ENCODE peak calls at places on chromosomes 7 and 10, in eight cellular contexts. X is thoracic aorta, R is heart right ventricle, D is Peyer's patch, G is cardiac fibroblast, Q is A549, B is HFF-Myc, W is stomach. N is an unnamed sample.

GRCh38 chr10:80461208-80462183 is 7.4 kb downstream of the TSPAN14 start:
- DNase-seq in D (no peak), R (no peak), W (no peak), Q (no peak), G (peak; percentile 60), X (no peak), B (no peak), N (peak; percentile 65)

GRCh38 chr10:6385683-6386082 is 183.0 kb downstream of the PFKFB3 start:
- DNase-seq in G (peak; percentile 42), W (no peak), Q (no peak), D (no peak), B (no peak), R (no peak), X (no peak), N (peak; percentile 75)

GRCh38 chr7:157499121-157499834 is 162.5 kb downstream of the DNAJB6 start:
- DNase-seq in D (no peak), R (no peak), X (no peak), G (no peak), W (peak; percentile 4), Q (no peak), B (no peak), N (no peak)

GRCh38 chr7:95476072-95476845 is 9.5 kb upstream of the ASB4 start:
- DNase-seq in G (no peak), X (no peak), Q (no peak), R (no peak), D (no peak), W (no peak), B (no peak), N (no peak)

GRCh38 chr10:108861181-108861754 is 1062.0 kb downstream of the XPNPEP1 start:
- DNase-seq in G (no peak), W (no peak), X (no peak), D (no peak), R (no peak), Q (no peak), B (no peak), N (no peak)

GRCh38 chr10:63759335-63759734 is 238.1 kb downstream of the REEP3 start:
- DNase-seq in D (no peak), R (no peak), G (peak; percentile 27), X (no peak), Q (no peak), B (no peak), W (peak; percentile 29), N (no peak)

GRCh38 chr7:106417273-106417902 is 132.6 kb upstream of the NAMPT start:
- DNase-seq in G (no peak), Q (peak; percentile 16), R (no peak), B (no peak), X (no peak), D (no peak), W (no peak), N (peak; percentile 57)

GRCh38 chr7:86407291-86407690 is 236.4 kb upstream of the GRM3 start:
- DNase-seq in G (no peak), B (no peak), W (no peak), X (no peak), R (no peak), D (no peak), Q (no peak), N (no peak)

GRCh38 chr7:17680943-17681351 is 259.3 kb downstream of the SNX13 start:
- DNase-seq in D (no peak), X (no peak), W (no peak), B (no peak), R (no peak), G (peak; percentile 69), Q (no peak), N (peak; percentile 65)

GRCh38 chr7:102264367-102264891 is 22.2 kb upstream of the SH2B2 start:
- DNase-seq in Q (no peak), W (no peak), X (no peak), G (no peak), D (no peak), B (peak; percentile 17), R (no peak), N (peak; percentile 81)

GRCh38 chr10:13103554-13103953 is 3.6 kb downstream of the OPTN start:
- DNase-seq in R (no peak), X (no peak), B (no peak), Q (no peak), W (no peak), G (no peak), D (no peak), N (no peak)

GRCh38 chr7:69598487-69599148 is 343 bp downstream of the AUTS2 start:
- DNase-seq in R (peak; percentile 33), B (no peak), D (no peak), G (no peak), W (no peak), Q (peak; percentile 33), X (no peak), N (no peak)

GRCh38 chr10:63644398-63645142 is 123.4 kb downstream of the REEP3 start:
- DNase-seq in Q (no peak), X (no peak), B (no peak), R (no peak), D (no peak), G (peak; percentile 33), W (no peak), N (no peak)

GRCh38 chr10:17073720-17074547 is 55.7 kb downstream of the CUBN start:
- DNase-seq in Q (no peak), D (no peak), X (no peak), B (no peak), R (no peak), G (no peak), W (no peak), N (no peak)

GRCh38 chr10:21526184-21526951 is 886 bp upstream of the SKIDA1 start:
- DNase-seq in G (peak; percentile 92), B (no peak), D (peak; percentile 55), X (peak; percentile 38), R (peak; percentile 87), Q (peak; percentile 52), W (peak; percentile 53), N (peak; percentile 92)

GRCh38 chr10:75358835-75359421 is 42.6 kb downstream of the ZNF503 start:
- DNase-seq in G (peak; percentile 31), B (no peak), Q (peak; percentile 55), W (no peak), D (no peak), R (no peak), X (no peak), N (peak; percentile 79)

GRCh38 chr7:75638607-75639070 is 100.1 kb downstream of the HIP1 start:
- DNase-seq in G (peak; percentile 55), D (no peak), W (peak; percentile 67), R (peak; percentile 52), Q (no peak), B (no peak), X (no peak), N (peak; percentile 69)

GRCh38 chr10:116866987-116867595 is 17.8 kb downstream of the ENO4 start:
- DNase-seq in Q (no peak), D (no peak), W (no peak), R (no peak), X (no peak), G (peak; percentile 18), B (no peak), N (peak; percentile 11)

DNA sequence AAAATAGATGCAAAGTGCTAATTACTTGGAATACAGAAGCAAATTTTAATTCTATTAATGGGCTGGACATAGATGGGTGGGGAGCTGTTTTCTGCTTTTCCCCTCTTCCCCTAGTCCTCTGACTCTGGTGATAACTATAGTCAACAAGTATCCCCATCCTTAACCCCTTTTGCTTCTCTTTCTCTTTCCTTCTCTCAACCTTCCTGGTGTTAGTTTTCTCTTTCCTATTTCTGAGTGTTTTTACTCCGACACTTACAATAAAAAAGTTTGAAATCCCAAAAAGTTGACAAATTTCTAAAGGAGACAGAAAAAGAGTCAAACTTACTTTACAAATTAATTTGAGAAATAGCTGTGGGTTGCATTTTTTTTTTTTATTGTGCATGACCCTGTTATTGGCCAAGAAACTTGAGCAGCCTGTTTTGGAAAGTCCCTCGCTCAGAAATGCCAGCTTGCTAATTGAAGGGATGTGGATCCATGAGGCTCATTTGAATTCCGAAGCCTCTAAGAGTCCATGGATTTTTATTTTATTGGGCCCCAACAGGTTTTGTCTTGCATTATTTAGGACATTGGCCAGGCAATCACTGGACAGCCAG is 2.4 kb downstream of the FAS start:
- DNase-seq in Q (no peak), G (peak; percentile 63), R (no peak), B (no peak), D (no peak), W (no peak), X (no peak), N (peak; percentile 35)
- H3K4me3 ChIP-seq in Q (no peak overlapping the region), G (peak overlapping the region; percentile 90), R (peak overlapping the region; percentile 86), B (peak overlapping the region; percentile 98), D (peak overlapping the region; percentile 79), W (peak overlapping the region; percentile 96), X (peak overlapping the region; percentile 97), N (peak overlapping the region; percentile 86)

DNA sequence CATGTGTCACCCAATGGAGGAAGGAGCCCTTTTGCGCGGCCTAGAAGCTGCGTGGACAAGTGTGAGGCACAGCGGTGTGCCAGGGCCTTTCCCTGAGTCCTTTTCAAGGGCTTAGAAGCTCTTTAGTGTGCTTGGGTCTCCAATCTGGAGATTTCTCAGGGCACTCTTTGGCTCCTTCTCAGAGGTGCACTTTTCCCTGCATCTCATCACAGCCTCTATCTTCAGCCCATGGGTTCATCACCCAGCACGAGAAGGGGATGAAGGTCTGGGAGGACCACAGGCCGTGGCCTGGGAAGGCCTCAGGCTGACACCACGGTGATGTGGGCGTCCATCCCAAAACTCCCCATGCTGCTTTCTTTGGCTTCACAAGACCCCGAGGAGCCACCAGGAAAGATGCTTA is 233.4 kb downstream of the TEX36 start:
- DNase-seq in W (no peak), Q (no peak), G (no peak), X (no peak), R (no peak), B (no peak), D (no peak), N (no peak)
- H3K4me3 ChIP-seq in W (no peak overlapping the region), Q (no peak overlapping the region), G (no peak overlapping the region), X (no peak overlapping the region), R (no peak overlapping the region), B (no peak overlapping the region), D (no peak overlapping the region), N (no peak overlapping the region)

GRCh38 chr7:19111474-19112143 is 5.8 kb downstream of the TWIST1 start:
- DNase-seq in W (no peak), B (no peak), Q (no peak), X (no peak), G (no peak), R (no peak), D (no peak), N (peak; percentile 77)
- H3K4me3 ChIP-seq in W (no peak overlapping the region), B (peak overlapping the region; percentile 94), Q (no peak overlapping the region), X (peak overlapping the region; percentile 73), G (no peak overlapping the region), R (peak overlapping the region; percentile 14), D (no peak overlapping the region), N (peak overlapping the region; percentile 98)

GRCh38 chr7:50268223-50268622 is 36.3 kb upstream of the IKZF1 start:
- DNase-seq in W (no peak), G (no peak), R (no peak), D (no peak), Q (no peak), X (no peak), B (no peak), N (no peak)

GRCh38 chr7:50268990-50269389 is 35.5 kb upstream of the IKZF1 start:
- DNase-seq in W (no peak), R (no peak), G (no peak), Q (no peak), B (no peak), X (no peak), D (no peak), N (no peak)

GRCh38 chr7:50266893-50267386 is 37.6 kb upstream of the IKZF1 start:
- DNase-seq in B (no peak), X (no peak), G (no peak), Q (no peak), W (peak; percentile 42), R (no peak), D (peak; percentile 88), N (no peak)

GRCh38 chr7:50265968-50266694 is 38.4 kb upstream of the IKZF1 start:
- DNase-seq in W (no peak), X (no peak), R (no peak), B (no peak), D (no peak), G (no peak), Q (no peak), N (no peak)

GRCh38 chr7:50267525-50268041 is 36.9 kb upstream of the IKZF1 start:
- DNase-seq in Q (no peak), G (no peak), B (no peak), W (no peak), X (no peak), R (no peak), D (no peak), N (no peak)
- H3K4me3 ChIP-seq in Q (no peak overlapping the region), G (no peak overlapping the region), B (no peak overlapping the region), W (no peak overlapping the region), X (no peak overlapping the region), R (no peak overlapping the region), D (no peak overlapping the region), N (no peak overlapping the region)

N was measured in foreskin fibroblast.